ENCODE peak calls at places on chromosomes 1 and 21, in five cellular contexts. I, L, T, V and B are unnamed samples.
A peak's percentile ranks its signal among the peaks of the same experiment; 100 is the strongest.

GRCh38 chr1:2971609-2972008 is 49.7 kb upstream of the ACTRT2 start:
- DNase-seq in V (no peak), I (no peak), T (no peak), L (peak; percentile 6), B (no peak)

GRCh38 chr21:44703731-44704635 is 7.0 kb downstream of the KRTAP10-12 start:
- DNase-seq in L (no peak), V (no peak), T (no peak), I (no peak), B (no peak)

GRCh38 chr1:61781151-61781550 is 38.9 kb downstream of the PATJ start:
- DNase-seq in T (no peak), V (no peak), I (no peak), L (no peak), B (no peak)

GRCh38 chr1:84069236-84069845 is 70.4 kb upstream of the TTLL7 start:
- DNase-seq in V (no peak), T (no peak), L (no peak), I (no peak), B (no peak)

GRCh38 chr1:109630081-109630880 is 10.6 kb downstream of the AMPD2 start:
- DNase-seq in V (no peak), I (no peak), L (peak; percentile 19), T (peak; percentile 39), B (no peak)

GRCh38 chr21:38460171-38460742 is 38.0 kb downstream of the ERG start:
- DNase-seq in V (no peak), I (no peak), T (no peak), L (no peak), B (no peak)

GRCh38 chr1:45097944-45098343 is 85.9 kb downstream of the UROD start:
- DNase-seq in I (no peak), V (no peak), T (no peak), L (no peak), B (no peak)

GRCh38 chr1:28111157-28111556 is 22.7 kb upstream of the EYA3 start:
- DNase-seq in I (no peak), T (no peak), L (no peak), V (no peak), B (peak; percentile 36)

GRCh38 chr1:24117722-24118409 is 5.9 kb upstream of the MYOM3 start:
- DNase-seq in T (no peak), V (no peak), L (peak; percentile 66), I (no peak), B (peak; percentile 67)

GRCh38 chr1:109718495-109718894 is 6.4 kb downstream of the GSTM5 start:
- DNase-seq in V (no peak), I (no peak), L (no peak), T (no peak), B (peak; percentile 76)

GRCh38 chr1:9439074-9439761 is 100.0 kb upstream of the SLC25A33 start:
- DNase-seq in L (peak; percentile 58), I (no peak), V (no peak), T (no peak), B (peak; percentile 70)

GRCh38 chr1:105793541-105794146 is 1262.8 kb upstream of the PRMT6 start:
- DNase-seq in I (peak; percentile 20), V (no peak), T (no peak), L (peak; percentile 37), B (peak; percentile 36)

GRCh38 chr1:161119017-161119378 is 1.1 kb downstream of the NIT1 start:
- DNase-seq in V (no peak), T (no peak), I (peak; percentile 62), L (peak; percentile 64), B (peak; percentile 53)

GRCh38 chr1:69492286-69492685 is 75.4 kb upstream of the LRRC7 start:
- DNase-seq in L (no peak), V (no peak), T (no peak), I (no peak), B (no peak)

GRCh38 chr1:53524428-53525400 is 65.5 kb downstream of the DMRTB1 start:
- DNase-seq in L (peak; percentile 19), I (no peak), T (no peak), V (no peak), B (no peak)

GRCh38 chr1:27001570-27002360 is 8.3 kb downstream of the TRNP1 start:
- DNase-seq in I (no peak), V (no peak), T (no peak), L (peak; percentile 17), B (no peak)

GRCh38 chr1:36339215-36339614 is 15.8 kb upstream of the EVA1B start:
- DNase-seq in T (no peak), L (no peak), I (no peak), V (no peak), B (no peak)

GRCh38 chr1:153565529-153566374 is at the start of gene S100A2:
- DNase-seq in T (no peak), L (peak; percentile 34), I (peak; percentile 66), V (no peak), B (peak; percentile 75)

GRCh38 chr1:98854137-98854536 is 150.5 kb downstream of the PLPPR5 start:
- DNase-seq in V (peak; percentile 24), I (no peak), T (peak; percentile 10), L (no peak), B (no peak)

GRCh38 chr1:151898519-151898991 is 10.8 kb downstream of the THEM4 start:
- DNase-seq in I (no peak), L (no peak), T (peak; percentile 87), V (peak; percentile 84), B (no peak)

GRCh38 chr1:32650157-32650751 is at the start of gene ZBTB8OS:
- DNase-seq in V (peak; percentile 91), T (peak; percentile 90), L (peak; percentile 90), I (peak; percentile 90), B (peak; percentile 97)
- H3K4me1 ChIP-seq in V (peaks cover 60% of the 10 kb centered on the region), T (peaks cover 39% of the 10 kb centered on the region), L (peaks cover 14% of the 10 kb centered on the region), I (peaks cover 51% of the 10 kb centered on the region), B (peaks cover 7% of the 10 kb centered on the region)

DNA sequence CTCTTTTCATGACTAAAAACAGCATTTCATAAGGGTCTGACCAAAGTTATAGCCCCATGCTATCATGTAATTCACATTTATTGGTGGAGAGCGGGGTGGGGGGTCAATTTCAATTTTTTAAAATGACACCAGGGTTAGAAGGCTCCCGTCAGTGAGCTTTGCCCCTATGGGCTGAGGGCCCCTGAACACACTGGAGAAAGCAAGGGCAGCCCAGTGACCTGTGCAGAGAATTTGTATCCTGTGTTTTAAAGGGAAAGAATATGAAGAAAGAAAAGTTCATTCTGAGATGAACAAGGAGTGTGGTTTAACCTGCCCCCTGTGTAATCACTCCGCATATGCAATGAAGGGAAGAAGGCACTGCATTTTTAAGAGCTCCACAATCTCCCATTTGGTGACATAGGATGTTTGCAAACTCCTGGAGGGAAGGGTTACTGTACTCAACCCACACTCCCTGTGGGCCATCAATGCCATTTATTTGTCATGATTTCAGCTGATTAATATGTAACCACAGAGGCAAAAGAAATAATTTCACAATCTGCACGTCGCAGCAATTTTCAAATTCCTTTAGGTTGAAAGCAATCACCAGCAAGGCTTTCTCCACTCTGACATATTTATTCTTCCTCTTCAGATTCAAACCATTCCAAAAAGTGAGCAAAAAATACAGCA is 95.6 kb downstream of the ZNF281 start:
- DNase-seq in L (no peak), T (no peak), V (no peak), I (no peak), B (no peak)
- H3K4me3 ChIP-seq in L (no peak overlapping the region), T (no peak overlapping the region), V (no peak overlapping the region), I (no peak overlapping the region), B (no peak overlapping the region)

DNA sequence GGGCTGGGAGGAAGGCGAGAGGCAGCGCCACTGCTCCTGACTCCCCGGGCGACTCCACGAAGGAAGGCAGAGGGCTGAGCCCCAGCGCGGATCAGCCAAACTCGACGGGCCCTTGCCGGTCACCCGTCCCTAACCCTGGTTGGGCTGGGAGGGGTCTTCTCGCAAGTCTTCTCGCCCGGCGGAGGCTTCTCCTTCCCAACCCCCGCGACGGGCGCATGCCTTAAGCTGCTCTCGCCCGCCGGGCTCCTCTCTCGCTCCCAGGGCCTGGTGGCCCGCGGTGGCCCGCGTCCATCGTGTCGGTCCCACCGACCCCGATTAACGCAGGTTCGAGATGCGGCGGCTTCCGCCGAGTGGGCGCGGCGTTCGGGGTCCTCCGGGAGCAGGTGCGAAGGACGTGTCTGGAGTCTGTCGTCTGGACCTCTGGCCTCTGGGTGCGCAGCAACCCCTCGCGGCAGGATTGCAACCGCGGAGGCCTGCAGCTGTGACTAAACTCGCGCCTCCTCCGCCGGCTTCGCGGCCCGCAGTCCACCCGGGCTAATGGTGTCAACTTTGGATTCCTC is 29.0 kb upstream of the PPM1J start:
- DNase-seq in I (no peak), T (no peak), L (no peak), V (no peak), B (peak; percentile 23)
- H3K4me1 ChIP-seq in I (peaks cover 5% of the 10 kb centered on the region), T (no peaks in the 10 kb centered on the region), L (no peaks in the 10 kb centered on the region), V (no peaks in the 10 kb centered on the region), B (no peaks in the 10 kb centered on the region)

DNA sequence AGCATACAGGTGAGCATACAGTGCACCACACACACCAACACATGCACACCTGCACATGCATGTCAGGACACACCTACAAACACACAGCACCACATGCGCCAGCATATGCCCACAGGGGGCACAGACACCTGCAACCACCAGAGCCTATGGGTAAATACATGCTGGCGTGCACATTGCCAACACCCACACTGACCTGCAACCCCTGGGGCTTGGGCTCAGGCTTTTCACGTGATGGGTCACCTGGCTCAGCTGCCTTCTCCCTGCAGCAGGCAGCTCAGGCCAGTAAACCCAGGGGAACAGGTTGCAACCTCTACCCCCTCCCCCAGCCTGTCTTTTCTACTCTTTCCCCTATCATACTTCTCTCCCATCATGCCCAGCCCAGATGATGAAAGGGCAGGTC is 8.1 kb downstream of the CD247 start:
- DNase-seq in T (no peak), V (no peak), L (no peak), I (no peak), B (no peak)
- H3K4me3 ChIP-seq in T (peak overlapping the region; percentile 29), V (peak overlapping the region; percentile 5), L (no peak overlapping the region), I (no peak overlapping the region), B (no peak overlapping the region)

DNA sequence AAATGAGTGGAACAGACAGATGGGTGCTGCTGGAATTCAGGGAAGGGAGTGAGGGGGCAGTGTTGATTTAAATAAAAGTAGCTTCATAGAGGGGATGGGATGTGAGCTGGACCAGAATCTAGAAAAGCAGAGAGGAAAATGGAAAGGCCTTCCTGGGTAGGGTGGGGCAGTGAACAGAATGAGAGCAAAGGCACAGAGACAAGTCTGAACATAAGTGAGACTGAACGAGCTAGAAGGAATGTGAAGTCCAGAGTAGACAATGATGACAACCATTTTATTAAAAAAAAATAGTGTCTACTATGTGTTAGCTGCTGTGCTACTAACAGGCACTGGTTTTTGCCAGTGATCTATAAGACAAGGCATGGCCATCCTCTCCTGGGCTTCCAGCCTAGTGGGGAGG is 36.0 kb downstream of the ELK4 start:
- DNase-seq in T (no peak), V (no peak), L (no peak), I (no peak), B (no peak)
- H3K4me1 ChIP-seq in T (peaks cover 8% of the 10 kb centered on the region), V (peaks cover 21% of the 10 kb centered on the region), L (peaks cover 7% of the 10 kb centered on the region), I (peaks cover 19% of the 10 kb centered on the region), B (no peaks in the 10 kb centered on the region)

DNA sequence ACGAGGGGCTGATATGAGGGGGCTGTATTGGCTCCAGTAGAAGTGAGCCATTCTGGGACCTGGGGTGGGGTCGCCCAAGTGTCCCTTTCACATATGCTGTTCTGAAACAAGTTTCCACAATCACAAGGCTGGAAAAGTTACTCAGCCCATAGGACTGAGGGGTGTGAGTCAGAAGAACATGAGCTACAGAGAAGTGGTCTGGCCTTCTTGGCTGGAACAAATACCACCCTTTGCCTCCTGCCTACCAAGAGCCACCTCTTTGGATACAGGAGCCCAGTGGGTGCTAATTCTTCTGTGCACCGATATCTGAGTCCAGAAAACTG is 42.4 kb downstream of the MEF2D start:
- DNase-seq in I (peak; percentile 39), T (no peak), V (no peak), L (no peak), B (no peak)
- H3K4me3 ChIP-seq in I (no peak overlapping the region), T (no peak overlapping the region), V (no peak overlapping the region), L (no peak overlapping the region), B (no peak overlapping the region)